ENCODE peak calls at places on chromosomes 3 and 15, in five cellular contexts. B, H, A, W and C are unnamed samples.

GRCh38 chr3:73291541-73291940 is 230.1 kb downstream of the EBLN2 start:
- DNase-seq in B (no peak), W (no peak), A (no peak), H (no peak), C (no peak)

GRCh38 chr3:58041182-58041825 is 33.1 kb downstream of the FLNB start:
- DNase-seq in W (no peak), B (no peak), A (no peak), H (peak), C (no peak)

GRCh38 chr15:56996746-56997470 is 78.5 kb downstream of the TCF12 start:
- DNase-seq in B (no peak), H (no peak), W (no peak), A (no peak), C (no peak)

GRCh38 chr3:106345353-106346027 is 476.7 kb upstream of the CBLB start:
- DNase-seq in A (peak), B (peak), H (no peak), W (no peak), C (no peak)

GRCh38 chr15:66851226-66852063 is 149.4 kb downstream of the SMAD6 start:
- DNase-seq in W (peak), B (peak), H (peak), A (peak), C (peak)

GRCh38 chr3:197811343-197811742 is 20.3 kb downstream of the LRCH3 start:
- DNase-seq in H (no peak), B (no peak), A (no peak), W (no peak), C (peak)

GRCh38 chr15:70608156-70608555 is 155.2 kb downstream of the UACA start:
- DNase-seq in A (no peak), H (no peak), B (no peak), W (no peak), C (no peak)

GRCh38 chr3:58492385-58492970 is 582 bp downstream of the KCTD6 start:
- DNase-seq in H (no peak), W (no peak), A (peak), B (no peak), C (no peak)

GRCh38 chr3:79521221-79521848 is 246.5 kb downstream of the ROBO1 start:
- DNase-seq in H (no peak), W (no peak), B (peak), A (peak), C (no peak)

GRCh38 chr3:51686512-51687215 is 15.6 kb downstream of the TEX264 start:
- DNase-seq in W (no peak), H (peak), A (peak), B (no peak), C (peak)

GRCh38 chr3:115085197-115085865 is 61.8 kb downstream of the ZBTB20 start:
- DNase-seq in B (no peak), A (no peak), H (no peak), W (no peak), C (no peak)

GRCh38 chr3:70999730-71000129 is 583.8 kb downstream of the FOXP1 start:
- DNase-seq in A (peak), H (no peak), W (no peak), B (no peak), C (no peak)

GRCh38 chr15:81284256-81285031 is 39.5 kb downstream of the STARD5 start:
- DNase-seq in H (no peak), W (no peak), B (no peak), A (no peak), C (no peak)

GRCh38 chr3:118882353-118882947 is 152.2 kb downstream of the IGSF11 start:
- DNase-seq in W (peak), H (peak), A (peak), B (peak), C (no peak)

GRCh38 chr3:113193298-113193697 is 18.1 kb upstream of the BOC start:
- DNase-seq in B (no peak), A (no peak), H (no peak), W (no peak), C (no peak)

GRCh38 chr3:149352556-149352955 is 19.1 kb upstream of the TM4SF18 start:
- DNase-seq in A (peak), B (peak), H (peak), W (peak), C (peak)

GRCh38 chr15:101143321-101143720 is 108.5 kb downstream of the CHSY1 start:
- DNase-seq in W (no peak), B (no peak), H (no peak), A (no peak), C (peak)

GRCh38 chr15:38065721-38066120 is 131.3 kb downstream of the TMCO5A start:
- DNase-seq in B (no peak), A (no peak), H (no peak), W (no peak), C (no peak)

GRCh38 chr3:72123908-72124441 is 339.0 kb upstream of the PROK2 start:
- DNase-seq in B (peak), A (peak), W (peak), H (peak), C (no peak)

GRCh38 chr3:29271501-29271900 is 9.4 kb upstream of the RBMS3 start:
- DNase-seq in W (no peak), H (no peak), A (no peak), B (no peak), C (no peak)

GRCh38 chr3:49017646-49017977 is 768 bp downstream of the DALRD3 start:
- DNase-seq in W (no peak), H (no peak), B (no peak), A (no peak), C (no peak)

GRCh38 chr3:170867552-170867951 is 2.4 kb downstream of the RPL22L1 start:
- DNase-seq in W (no peak), A (no peak), B (no peak), H (no peak), C (no peak)

GRCh38 chr15:25092661-25093060 is 137.9 kb downstream of the SNRPN start:
- DNase-seq in A (no peak), W (no peak), H (no peak), B (no peak), C (no peak)

GRCh38 chr3:156630081-156630772 is 44.2 kb upstream of the TIPARP start:
- DNase-seq in W (no peak), B (no peak), H (no peak), A (peak), C (no peak)

GRCh38 chr15:68305420-68305871 is 27.9 kb downstream of the FEM1B start:
- DNase-seq in H (no peak), B (no peak), A (no peak), W (peak), C (no peak)

GRCh38 chr15:89416339-89417183 is 79.8 kb downstream of the RHCG start:
- DNase-seq in H (peak), A (peak), W (peak), B (peak), C (peak)

GRCh38 chr3:8604006-8604405 is 40.6 kb downstream of the SSUH2 start:
- DNase-seq in H (no peak), B (no peak), W (no peak), A (no peak), C (no peak)

GRCh38 chr3:66041828-66042227 is 3.1 kb upstream of the MAGI1 start:
- DNase-seq in A (no peak), B (no peak), H (no peak), W (no peak), C (no peak)

GRCh38 chr3:42557849-42558248 is 23.9 kb downstream of the SEC22C start:
- DNase-seq in B (no peak), A (no peak), H (no peak), W (no peak), C (no peak)

GRCh38 chr3:8518138-8518537 is 16.5 kb downstream of the LMCD1 start:
- DNase-seq in W (no peak), H (no peak), B (no peak), A (no peak), C (no peak)

GRCh38 chr3:4466783-4467521 is at the start of gene SUMF1:
- DNase-seq in A (peak), B (peak), H (peak), W (peak), C (peak)

GRCh38 chr15:59686389-59686788 is 2.7 kb downstream of the BNIP2 start:
- DNase-seq in B (no peak), A (no peak), W (no peak), H (no peak), C (peak)

GRCh38 chr3:73503781-73504180 is 121.0 kb downstream of the PDZRN3 start:
- DNase-seq in A (no peak), W (no peak), B (no peak), H (no peak), C (no peak)

GRCh38 chr3:39524107-39524506 is 56.6 kb downstream of the MOBP start:
- DNase-seq in A (no peak), W (no peak), B (no peak), H (no peak), C (no peak)

GRCh38 chr3:31687020-31687802 is 154.5 kb downstream of the STT3B start:
- DNase-seq in B (no peak), A (no peak), W (no peak), H (no peak), C (no peak)

GRCh38 chr3:31692714-31693113 is 160.0 kb downstream of the STT3B start:
- DNase-seq in W (no peak), A (no peak), B (no peak), H (no peak), C (no peak)

GRCh38 chr3:31693346-31693745 is 160.6 kb downstream of the STT3B start:
- DNase-seq in H (no peak), W (no peak), A (no peak), B (no peak), C (no peak)

DNA sequence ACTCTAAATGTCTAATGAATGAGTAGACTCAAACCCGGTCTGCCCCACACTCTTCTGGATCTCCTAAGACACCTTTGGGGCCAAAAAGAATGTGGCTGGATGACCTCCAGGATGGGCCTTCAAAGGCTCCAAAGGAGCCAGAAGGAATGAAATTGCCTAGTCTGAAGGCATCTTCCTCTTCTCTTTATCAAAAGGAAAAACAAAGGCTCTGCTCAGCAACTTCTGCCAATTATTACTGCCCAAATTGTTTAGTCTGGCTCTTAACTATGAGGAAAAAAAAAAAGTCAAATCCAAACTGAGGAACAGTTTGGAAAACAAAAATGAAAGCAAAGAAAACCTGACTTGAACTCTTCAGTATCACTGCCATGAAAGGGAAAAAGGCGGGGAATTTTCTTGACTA is 156.1 kb downstream of the STT3B start:
- DNase-seq in B (no peak), W (no peak), A (no peak), H (no peak), C (no peak)
- H3K27ac ChIP-seq in B (no peak), W (no peak), A (no peak), H (no peak), C (no peak)

DNA sequence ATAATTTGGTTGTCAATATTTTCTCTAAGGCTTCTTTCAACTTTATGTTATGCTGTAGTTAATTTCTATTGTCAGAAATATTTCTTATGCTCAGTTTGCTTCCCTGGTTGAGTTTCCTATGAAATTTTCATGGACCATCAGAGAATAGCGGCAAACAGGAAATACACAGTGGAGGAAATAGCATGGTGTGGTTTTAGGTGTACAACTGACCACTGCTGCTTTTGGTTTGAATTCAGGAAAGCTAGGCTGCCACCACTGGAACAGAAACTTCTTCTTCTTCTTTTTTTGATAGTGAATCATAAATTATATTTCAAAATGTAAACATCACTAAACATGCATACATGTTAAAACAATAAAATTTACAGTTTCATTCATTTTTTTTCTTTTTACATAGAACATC is 316.6 kb upstream of the TGFBR2 start:
- DNase-seq in H (no peak), W (no peak), B (no peak), A (no peak), C (no peak)
- H3K27ac ChIP-seq in H (no peak), W (no peak), B (peak), A (no peak), C (no peak)

DNA sequence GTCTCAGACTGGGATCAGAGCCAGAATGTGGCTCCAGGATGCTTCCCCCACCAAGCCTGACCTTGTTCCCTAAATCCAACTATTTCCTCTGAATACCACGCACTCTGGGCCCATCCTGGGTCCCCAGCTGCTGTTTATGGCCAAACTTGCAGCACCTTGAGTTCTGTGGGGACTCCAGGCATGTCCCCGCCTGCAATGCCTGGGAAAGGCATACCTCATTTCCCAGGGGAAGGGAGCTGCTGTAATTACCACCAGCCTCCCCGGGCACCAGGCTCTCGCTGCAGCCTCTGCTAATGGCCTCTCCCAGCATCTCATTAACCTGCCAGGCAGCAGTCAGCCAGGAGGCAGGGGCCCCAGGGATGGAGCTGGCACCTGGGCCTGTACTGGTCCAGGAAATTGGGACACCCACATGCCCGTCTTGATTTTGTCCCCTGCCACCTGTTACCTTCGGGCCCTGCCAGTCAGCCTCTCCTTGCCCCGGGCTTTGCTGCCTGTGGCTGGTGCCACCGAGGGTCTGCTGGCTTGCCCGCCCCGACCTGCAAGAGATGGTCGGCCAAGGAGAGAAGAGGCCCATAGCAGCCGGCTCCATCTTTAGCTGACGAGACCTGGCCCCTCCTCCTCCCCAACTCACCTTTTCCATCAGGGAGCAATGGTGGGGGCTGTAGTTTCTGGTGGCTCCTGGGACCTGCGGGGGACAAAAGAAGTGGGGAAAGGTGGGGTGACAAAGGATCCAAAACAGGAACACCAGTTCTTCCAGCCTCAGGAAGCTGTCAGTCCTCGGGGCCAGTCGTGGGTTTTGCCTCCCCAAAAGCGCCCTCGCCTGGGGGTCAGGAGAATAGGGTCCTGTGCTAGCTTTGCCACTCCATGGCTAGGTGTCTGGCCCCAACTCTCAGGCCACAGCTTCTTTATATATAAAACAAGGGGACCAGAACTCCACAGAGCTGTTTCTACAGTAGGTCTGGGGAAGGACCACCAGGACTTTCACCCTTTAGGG is 4.3 kb downstream of the CCDC9B start:
- DNase-seq in W (no peak), A (no peak), H (no peak), B (no peak), C (no peak)
- H3K27ac ChIP-seq in W (no peak), A (peak), H (peak), B (no peak), C (peak)

GRCh38 chr3:177452487-177452886 is 255.2 kb upstream of the TBL1XR1 start:
- DNase-seq in W (no peak), A (peak), B (no peak), H (no peak), C (no peak)

GRCh38 chr3:177451277-177451880 is 254.1 kb upstream of the TBL1XR1 start:
- DNase-seq in A (no peak), B (no peak), W (no peak), H (no peak), C (no peak)

GRCh38 chr3:177448987-177449975 is 252.0 kb upstream of the TBL1XR1 start:
- DNase-seq in H (no peak), A (peak), W (no peak), B (no peak), C (peak)

GRCh38 chr3:177451940-177452484 is 254.7 kb upstream of the TBL1XR1 start:
- DNase-seq in W (no peak), A (peak), B (no peak), H (no peak), C (no peak)

DNA sequence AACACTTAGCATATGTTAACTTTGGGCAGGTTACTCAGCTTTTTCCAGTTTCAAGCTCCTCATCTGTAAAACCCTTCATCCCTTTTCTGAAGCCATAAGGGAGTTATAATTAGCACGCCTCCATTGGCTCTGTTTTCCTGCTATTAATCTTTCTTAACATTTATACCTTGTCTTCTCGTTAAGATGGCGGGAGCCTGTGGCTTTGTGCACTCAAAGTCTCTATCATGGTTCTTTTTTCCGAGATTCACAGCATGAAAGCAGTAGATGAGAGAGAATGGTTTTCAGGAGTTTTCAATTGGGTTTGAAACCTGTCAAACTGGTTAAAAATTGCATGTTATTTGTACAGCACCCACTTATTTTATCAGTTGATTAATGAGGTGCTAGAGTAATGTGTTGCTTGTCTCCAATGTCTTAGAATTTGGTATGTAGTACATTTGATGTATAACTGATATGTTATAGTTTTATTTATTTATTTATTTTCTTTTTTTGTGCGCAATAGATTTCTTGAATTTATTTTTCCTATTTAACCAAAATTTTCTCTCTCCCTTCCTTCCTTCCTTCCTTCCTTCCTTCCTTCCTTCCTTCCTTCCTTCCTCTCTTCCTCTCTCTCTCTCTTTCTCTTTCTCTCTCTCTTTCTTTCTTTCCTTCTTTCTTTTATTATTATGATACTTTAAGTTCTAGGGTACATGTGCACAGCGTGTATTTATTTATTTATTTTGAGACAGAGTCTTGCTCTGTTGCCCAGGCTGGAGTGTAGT is 256.0 kb upstream of the TBL1XR1 start:
- DNase-seq in H (no peak), B (no peak), W (no peak), A (no peak), C (no peak)
- H3K27ac ChIP-seq in H (no peak), B (no peak), W (no peak), A (no peak), C (no peak)

DNA sequence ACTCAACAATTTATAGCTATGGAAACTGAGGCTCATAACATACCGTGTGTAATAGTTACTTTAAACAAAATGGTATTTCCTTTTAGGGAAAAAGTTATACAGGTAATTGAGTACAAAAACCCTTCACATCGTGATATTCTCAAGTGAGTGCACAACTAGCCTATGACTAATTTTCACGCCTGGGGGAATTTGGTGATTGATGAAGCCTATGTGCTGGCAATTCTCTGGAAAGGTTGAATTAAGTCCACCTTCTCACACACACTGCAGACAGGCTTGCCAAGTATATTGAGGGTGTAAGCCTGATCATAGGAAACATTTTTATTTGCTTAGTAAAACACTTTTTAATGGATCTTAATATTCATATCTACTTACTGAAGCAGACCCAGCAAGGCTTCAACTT is 41.3 kb upstream of the ROBO2 start:
- DNase-seq in A (peak), W (no peak), B (no peak), H (no peak), C (no peak)
- H3K27ac ChIP-seq in A (no peak), W (no peak), B (no peak), H (no peak), C (no peak)

GRCh38 chr15:51223771-51224229 is 114.6 kb downstream of the CYP19A1 start:
- DNase-seq in H (no peak), W (no peak), A (no peak), B (no peak), C (no peak)
- H3K27ac ChIP-seq in H (no peak), W (no peak), A (no peak), B (no peak), C (no peak)

GRCh38 chr3:181916018-181916417 is 204.3 kb downstream of the SOX2 start:
- DNase-seq in A (no peak), B (no peak), H (no peak), W (no peak), C (no peak)
- H3K27ac ChIP-seq in A (no peak), B (no peak), H (no peak), W (no peak), C (no peak)